ENCODE peak calls at places on chromosomes 2 and 18, in seven cellular contexts. I, D, X, E, Y, L and O are unnamed samples.

GRCh38 chr2:58266211-58266610 is 25.1 kb upstream of the FANCL start:
- DNase-seq in I (no peak), D (no peak), X (no peak), E (peak; percentile 72), Y (no peak), L (no peak), O (no peak)

GRCh38 chr2:109614715-109615636 is 812 bp downstream of the SOWAHC start:
- DNase-seq in I (no peak), D (peak; percentile 38), X (no peak), E (peak; percentile 45), Y (peak; percentile 25), L (peak; percentile 60), O (peak; percentile 62)

GRCh38 chr2:26558271-26559043 is 80.5 kb upstream of the OTOF start:
- DNase-seq in I (no peak), D (no peak), X (no peak), E (peak; percentile 50), Y (no peak), L (peak; percentile 82), O (peak; percentile 35)

GRCh38 chr2:156466739-156467405 is 30.7 kb downstream of the GPD2 start:
- DNase-seq in I (no peak), D (no peak), X (no peak), E (peak; percentile 80), Y (peak; percentile 60), L (no peak), O (peak; percentile 70)

GRCh38 chr18:41391616-41392610 is 563.1 kb upstream of the PIK3C3 start:
- DNase-seq in I (no peak), D (peak; percentile 91), X (peak; percentile 22), E (peak; percentile 73), Y (peak; percentile 54), L (peak; percentile 85), O (peak; percentile 80)

GRCh38 chr2:195559431-195559914 is 97.6 kb upstream of the SLC39A10 start:
- DNase-seq in I (no peak), D (peak; percentile 79), X (peak; percentile 98), E (peak; percentile 98), Y (no peak), L (no peak), O (peak; percentile 78)

GRCh38 chr2:200373973-200374416 is 67.5 kb downstream of the SPATS2L start:
- DNase-seq in I (no peak), D (no peak), X (peak; percentile 87), E (no peak), Y (no peak), L (no peak), O (no peak)

GRCh38 chr2:79235135-79235534 is 75.6 kb upstream of the REG3A start:
- DNase-seq in I (no peak), D (peak; percentile 47), X (no peak), E (no peak), Y (no peak), L (peak; percentile 10), O (peak; percentile 2)

GRCh38 chr2:184579226-184579625 is 19.1 kb upstream of the ZNF804A start:
- DNase-seq in I (no peak), D (no peak), X (no peak), E (no peak), Y (no peak), L (no peak), O (no peak)

GRCh38 chr18:67599277-67599676 is 82.8 kb upstream of the DSEL start:
- DNase-seq in I (no peak), D (no peak), X (no peak), E (peak; percentile 86), Y (peak; percentile 36), L (no peak), O (peak; percentile 71)

GRCh38 chr2:31430439-31431165 is 16.1 kb upstream of the XDH start:
- DNase-seq in I (no peak), D (no peak), X (no peak), E (no peak), Y (no peak), L (no peak), O (no peak)

GRCh38 chr2:137715731-137716191 is 248.5 kb upstream of the HNMT start:
- DNase-seq in I (no peak), D (no peak), X (no peak), E (no peak), Y (no peak), L (no peak), O (no peak)

GRCh38 chr2:239274391-239275001 is 126.3 kb downstream of the HDAC4 start:
- DNase-seq in I (peak; percentile 58), D (no peak), X (no peak), E (peak; percentile 89), Y (no peak), L (peak; percentile 72), O (peak; percentile 93)

GRCh38 chr2:233912799-233913423 is 4.3 kb upstream of the TRPM8 start:
- DNase-seq in I (no peak), D (peak; percentile 85), X (no peak), E (peak; percentile 43), Y (peak; percentile 39), L (peak; percentile 70), O (peak; percentile 51)

GRCh38 chr2:38600242-38600891 is 2.4 kb downstream of the HNRNPLL start:
- DNase-seq in I (no peak), D (peak; percentile 17), X (no peak), E (peak; percentile 26), Y (peak; percentile 24), L (peak; percentile 50), O (peak; percentile 56)

GRCh38 chr18:9775172-9775571 is 67.1 kb downstream of the RAB31 start:
- DNase-seq in I (no peak), D (no peak), X (no peak), E (no peak), Y (no peak), L (no peak), O (no peak)

GRCh38 chr2:150097891-150098595 is 389.4 kb downstream of the RND3 start:
- DNase-seq in I (no peak), D (no peak), X (peak; percentile 15), E (peak; percentile 75), Y (peak; percentile 91), L (no peak), O (peak; percentile 70)

GRCh38 chr2:176139621-176140020 is 10.1 kb downstream of the HOXD8 start:
- DNase-seq in I (no peak), D (no peak), X (no peak), E (no peak), Y (no peak), L (no peak), O (peak; percentile 77)

GRCh38 chr2:85737961-85738360 is 15.8 kb upstream of the ATOH8 start:
- DNase-seq in I (no peak), D (no peak), X (no peak), E (no peak), Y (no peak), L (no peak), O (no peak)

GRCh38 chr2:15448242-15448839 is 112.8 kb downstream of the NBAS start:
- DNase-seq in I (no peak), D (no peak), X (no peak), E (peak; percentile 45), Y (no peak), L (no peak), O (no peak)

GRCh38 chr2:168178520-168178919 is 68.9 kb downstream of the STK39 start:
- DNase-seq in I (no peak), D (no peak), X (no peak), E (no peak), Y (no peak), L (no peak), O (no peak)

GRCh38 chr2:168172071-168172470 is 75.3 kb downstream of the STK39 start:
- DNase-seq in I (no peak), D (no peak), X (no peak), E (no peak), Y (no peak), L (no peak), O (no peak)

GRCh38 chr2:168174761-168175160 is 72.6 kb downstream of the STK39 start:
- DNase-seq in I (no peak), D (no peak), X (peak; percentile 10), E (no peak), Y (no peak), L (no peak), O (no peak)

GRCh38 chr2:168176402-168176801 is 71.0 kb downstream of the STK39 start:
- DNase-seq in I (no peak), D (no peak), X (no peak), E (no peak), Y (no peak), L (no peak), O (no peak)

GRCh38 chr2:168175469-168175868 is 71.9 kb downstream of the STK39 start:
- DNase-seq in I (no peak), D (no peak), X (no peak), E (no peak), Y (no peak), L (no peak), O (no peak)
- H3K79me2 ChIP-seq in I (peaks cover 96% of the 10 kb centered on the region), D (no peaks in the 10 kb centered on the region), X (no peaks in the 10 kb centered on the region), E (peaks cover 19% of the 10 kb centered on the region), Y (no peaks in the 10 kb centered on the region), L (peaks cover 5% of the 10 kb centered on the region), O (peaks cover 12% of the 10 kb centered on the region)

DNA sequence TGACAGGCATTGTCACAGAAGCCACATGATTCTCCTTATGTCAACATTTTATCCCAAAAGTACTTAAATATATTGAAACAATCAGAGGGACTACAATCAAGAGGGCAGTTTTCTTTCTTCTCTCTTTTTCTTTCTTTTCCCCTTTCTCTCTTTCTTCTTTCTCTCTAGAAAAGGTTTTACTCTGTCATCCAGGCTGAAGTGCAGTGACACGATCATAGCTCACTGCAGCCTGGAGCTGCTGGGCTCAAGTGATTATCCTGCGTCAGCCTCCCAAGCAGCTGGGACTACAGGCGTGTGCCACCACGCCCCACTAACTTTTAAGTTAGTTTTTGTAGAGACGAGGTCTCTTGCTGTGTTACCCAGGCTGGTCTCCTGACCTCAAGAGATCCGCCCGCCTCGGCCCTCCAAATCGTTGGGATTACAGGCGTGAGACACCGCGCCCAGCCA is 1.0 kb upstream of the PRKD3 start:
- DNase-seq in I (no peak), D (no peak), X (peak; percentile 35), E (no peak), Y (no peak), L (no peak), O (no peak)
- TF ChIP-seq EZH2 in I (no peak), D (no peak), X (no peak), E (no peak), Y (no peak), L (no peak), O (no peak)

GRCh38 chr2:74164761-74165160 is 13.9 kb downstream of the MOB1A start:
- DNase-seq in I (no peak), D (no peak), X (no peak), E (no peak), Y (no peak), L (no peak), O (no peak)
- H3K79me2 ChIP-seq in I (peaks cover 71% of the 10 kb centered on the region), D (peaks cover 53% of the 10 kb centered on the region), X (peaks cover 73% of the 10 kb centered on the region), E (no peaks in the 10 kb centered on the region), Y (peaks cover 11% of the 10 kb centered on the region), L (peaks cover 58% of the 10 kb centered on the region), O (peaks cover 97% of the 10 kb centered on the region)

GRCh38 chr2:152100961-152101360 is 2.1 kb upstream of the CACNB4 start:
- DNase-seq in I (no peak), D (no peak), X (no peak), E (no peak), Y (no peak), L (no peak), O (no peak)

GRCh38 chr2:152099655-152100050 is 809 bp upstream of the CACNB4 start:
- DNase-seq in I (no peak), D (no peak), X (no peak), E (no peak), Y (no peak), L (no peak), O (no peak)

GRCh38 chr2:152098033-152098797 is 629 bp downstream of the CACNB4 start:
- DNase-seq in I (no peak), D (peak; percentile 57), X (no peak), E (no peak), Y (no peak), L (peak; percentile 65), O (peak; percentile 55)

GRCh38 chr2:152097291-152098032 is 1.4 kb downstream of the CACNB4 start:
- DNase-seq in I (peak; percentile 13), D (peak; percentile 36), X (no peak), E (no peak), Y (peak; percentile 30), L (peak; percentile 27), O (peak; percentile 57)

GRCh38 chr2:152098798-152099654 is at the start of gene CACNB4:
- DNase-seq in I (no peak), D (peak; percentile 77), X (no peak), E (no peak), Y (peak; percentile 16), L (peak; percentile 66), O (peak; percentile 46)
- TF ChIP-seq EZH2 in I (no peak), D (peak; percentile 41), X (no peak), E (peak; percentile 90), Y (peak; percentile 94), L (peak; percentile 61), O (no peak)